ENCODE peak calls at places on chromosomes 13 and 19, in nine cellular contexts. M is DND-41, U is mesendoderm, L is cardiac muscle cell, F is fibroblast of lung, V is trophoblast cell, A is aorta, B is pancreas, G is tibial artery. O is an unnamed sample.

GRCh38 chr13:98089246-98089645 is 53.6 kb upstream of the FARP1 start:
- DNase-seq in M (no peak), U (no peak), L (no peak), F (peak; percentile 88), V (no peak), A (no peak), B (no peak), G (no peak), O (no peak)

GRCh38 chr19:8209111-8209964 is at the start of gene CERS4:
- DNase-seq in M (no peak), U (peak; percentile 95), L (peak; percentile 90), F (peak; percentile 41), V (peak; percentile 33), A (peak; percentile 86), B (peak; percentile 93), G (no peak), O (peak; percentile 88)

GRCh38 chr19:18809149-18809978 is 18.3 kb upstream of the COMP start:
- DNase-seq in M (no peak), U (no peak), L (no peak), F (peak; percentile 59), V (peak; percentile 16), A (peak; percentile 83), B (no peak), G (peak; percentile 85), O (no peak)

GRCh38 chr13:111143875-111144540 is 28.9 kb downstream of the ARHGEF7 start:
- DNase-seq in M (no peak), U (no peak), L (no peak), F (no peak), V (peak; percentile 50), A (no peak), B (no peak), G (no peak), O (no peak)

GRCh38 chr19:43895727-43896126 is 39.4 kb downstream of the ZNF45 start:
- DNase-seq in M (no peak), U (no peak), L (no peak), F (no peak), V (no peak), A (no peak), B (no peak), G (no peak), O (no peak)

GRCh38 chr19:32876919-32877285 is 7.3 kb upstream of the SLC7A9 start:
- DNase-seq in M (no peak), U (peak; percentile 34), L (no peak), F (peak; percentile 63), V (peak; percentile 91), A (no peak), B (no peak), G (no peak), O (no peak)

GRCh38 chr13:111485491-111486250 is 165.2 kb downstream of the TEX29 start:
- DNase-seq in M (no peak), U (no peak), L (no peak), F (no peak), V (no peak), A (no peak), B (no peak), G (no peak), O (no peak)

GRCh38 chr13:98171806-98172569 is 5.1 kb downstream of the RNF113B start:
- DNase-seq in M (no peak), U (peak; percentile 74), L (no peak), F (peak; percentile 74), V (no peak), A (no peak), B (peak; percentile 27), G (peak; percentile 58), O (no peak)

GRCh38 chr19:46668662-46669061 is 7.7 kb upstream of the DACT3 start:
- DNase-seq in M (no peak), U (no peak), L (no peak), F (no peak), V (no peak), A (no peak), B (no peak), G (no peak), O (no peak)

GRCh38 chr13:38637576-38637975 is 49.3 kb upstream of the FREM2 start:
- DNase-seq in M (no peak), U (no peak), L (no peak), F (no peak), V (no peak), A (no peak), B (no peak), G (no peak), O (no peak)

GRCh38 chr13:40508112-40508511 is 158.3 kb downstream of the FOXO1 start:
- DNase-seq in M (no peak), U (no peak), L (no peak), F (peak; percentile 77), V (no peak), A (no peak), B (no peak), G (no peak), O (no peak)

GRCh38 chr13:43348397-43348796 is 325.0 kb downstream of the DNAJC15 start:
- DNase-seq in M (no peak), U (no peak), L (no peak), F (peak; percentile 79), V (peak; percentile 53), A (no peak), B (no peak), G (no peak), O (no peak)

GRCh38 chr19:19234220-19234816 is 22.6 kb downstream of the NCAN start:
- DNase-seq in M (no peak), U (no peak), L (no peak), F (no peak), V (no peak), A (no peak), B (no peak), G (no peak), O (no peak)

GRCh38 chr19:1097810-1098176 is 2.6 kb upstream of the POLR2E start:
- DNase-seq in M (no peak), U (no peak), L (no peak), F (no peak), V (peak; percentile 65), A (no peak), B (no peak), G (no peak), O (no peak)

GRCh38 chr19:38543807-38544568 is 73.8 kb downstream of the MAP4K1 start:
- DNase-seq in M (no peak), U (peak; percentile 76), L (peak; percentile 62), F (peak; percentile 85), V (peak; percentile 95), A (peak; percentile 90), B (peak; percentile 74), G (peak; percentile 62), O (no peak)

GRCh38 chr13:109309625-109310363 is 476.6 kb downstream of the IRS2 start:
- DNase-seq in M (no peak), U (no peak), L (no peak), F (no peak), V (no peak), A (no peak), B (peak; percentile 34), G (no peak), O (no peak)

GRCh38 chr13:44294868-44295267 is 78.8 kb upstream of the SERP2 start:
- DNase-seq in M (no peak), U (no peak), L (no peak), F (no peak), V (peak; percentile 33), A (no peak), B (no peak), G (no peak), O (no peak)

GRCh38 chr13:42047561-42048322 is 706 bp upstream of the DGKH start:
- DNase-seq in M (peak; percentile 45), U (peak; percentile 79), L (peak; percentile 57), F (peak; percentile 70), V (peak; percentile 67), A (peak; percentile 51), B (peak; percentile 39), G (peak; percentile 42), O (peak; percentile 23)

GRCh38 chr19:41403181-41403970 is 5.8 kb downstream of the BCKDHA start:
- DNase-seq in M (no peak), U (no peak), L (no peak), F (no peak), V (no peak), A (no peak), B (no peak), G (no peak), O (no peak)
- H3K4me1 ChIP-seq in M (peaks cover 14% of the 10 kb centered on the region), U (peaks cover 5% of the 10 kb centered on the region), L (peaks cover 5% of the 10 kb centered on the region), F (peaks cover 3% of the 10 kb centered on the region), V (peaks cover 3% of the 10 kb centered on the region), A (no peaks in the 10 kb centered on the region), B (peaks cover 14% of the 10 kb centered on the region), G (peaks cover 18% of the 10 kb centered on the region), O (peaks cover 8% of the 10 kb centered on the region)

GRCh38 chr13:51425410-51426042 is 27.3 kb downstream of the INTS6 start:
- DNase-seq in M (no peak), U (peak; percentile 4), L (no peak), F (peak; percentile 59), V (no peak), A (no peak), B (no peak), G (no peak), O (no peak)
- H3K27ac ChIP-seq in M (no peak overlapping the region), U (no peak overlapping the region), L (no peak overlapping the region), F (no peak overlapping the region), V (no peak overlapping the region), A (no peak overlapping the region), B (no peak overlapping the region), G (no peak overlapping the region), O (no peak overlapping the region)

GRCh38 chr19:14081797-14082674 is 3.5 kb downstream of the C19orf67 start:
- DNase-seq in M (no peak), U (no peak), L (no peak), F (peak; percentile 48), V (peak; percentile 89), A (peak; percentile 70), B (peak; percentile 80), G (peak; percentile 48), O (no peak)

GRCh38 chr19:14088634-14089411 is 1.7 kb downstream of the SAMD1 start:
- DNase-seq in M (no peak), U (no peak), L (no peak), F (no peak), V (no peak), A (no peak), B (no peak), G (no peak), O (no peak)

GRCh38 chr19:14082675-14082960 is 3.0 kb downstream of the C19orf67 start:
- DNase-seq in M (no peak), U (no peak), L (no peak), F (no peak), V (no peak), A (no peak), B (no peak), G (no peak), O (no peak)

GRCh38 chr19:14086098-14086497 is 515 bp upstream of the C19orf67 start:
- DNase-seq in M (no peak), U (no peak), L (no peak), F (no peak), V (no peak), A (no peak), B (no peak), G (no peak), O (no peak)

GRCh38 chr19:14085309-14085995 is at the start of gene C19orf67:
- DNase-seq in M (no peak), U (no peak), L (no peak), F (no peak), V (peak; percentile 40), A (no peak), B (peak; percentile 47), G (no peak), O (no peak)
- H3K4me3 ChIP-seq in M (no peak within 1 kb of the TSS), U (no peak within 1 kb of the TSS), L (peak within 1 kb of the TSS; percentile 7), F (no peak within 1 kb of the TSS), V (no peak within 1 kb of the TSS), A (no peak within 1 kb of the TSS), B (no peak within 1 kb of the TSS), G (no peak within 1 kb of the TSS), O (no peak within 1 kb of the TSS)

DNA sequence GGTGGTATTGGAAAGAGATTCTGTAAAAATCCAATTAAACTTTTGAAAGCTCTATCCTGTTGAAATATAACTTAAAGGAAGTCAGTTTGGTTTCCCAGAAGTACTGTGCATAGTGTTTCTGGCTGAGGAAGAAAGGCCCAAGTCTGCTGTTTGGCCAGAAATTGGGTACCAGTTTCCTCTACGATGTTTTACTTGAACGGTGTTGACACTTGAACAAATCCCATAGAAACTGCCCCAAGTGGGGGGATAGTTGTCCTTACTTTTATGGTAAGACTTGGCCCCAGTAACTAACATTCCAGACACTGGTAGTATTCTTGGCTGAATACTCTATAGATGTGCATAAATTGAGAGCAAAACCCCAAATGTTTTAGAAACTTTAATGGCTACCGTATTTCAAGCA is 14.2 kb downstream of the KLF5 start:
- DNase-seq in M (no peak), U (no peak), L (no peak), F (no peak), V (peak; percentile 10), A (no peak), B (no peak), G (no peak), O (no peak)
- H3K4me1 ChIP-seq in M (no peaks in the 10 kb centered on the region), U (peaks cover 11% of the 10 kb centered on the region), L (no peaks in the 10 kb centered on the region), F (no peaks in the 10 kb centered on the region), V (peaks cover 6% of the 10 kb centered on the region), A (no peaks in the 10 kb centered on the region), B (peaks cover 14% of the 10 kb centered on the region), G (peaks cover 16% of the 10 kb centered on the region), O (no peaks in the 10 kb centered on the region)

O was measured in naive thymus-derived CD4-positive, alpha-beta T cell.